ENCODE peak calls at places on chromosomes 5 and 9, in six cellular contexts. One of them, this sample, is unnamed.

GRCh38 chr9:88989961-88990570 is 1.2 kb upstream of the S1PR3 start:
- DNase-seq in GM23248: no peak
- DNase-seq in Karpas-422: no peak
- DNase-seq in OCI-LY7: no peak
- DNase-seq in PC-9: no peak
- DNase-seq in SK-N-SH: no peak
- DNase-seq in this sample: no peak

GRCh38 chr9:5095795-5096194 is 89.6 kb downstream of the INSL6 start:
- DNase-seq in GM23248: no peak
- DNase-seq in Karpas-422: no peak
- DNase-seq in OCI-LY7: no peak
- DNase-seq in PC-9: no peak
- DNase-seq in SK-N-SH: no peak
- DNase-seq in this sample: no peak

GRCh38 chr9:77751341-77752091 is 103.4 kb upstream of the GNA14 start:
- DNase-seq in GM23248: peak; percentile 69
- DNase-seq in Karpas-422: peak; percentile 89
- DNase-seq in OCI-LY7: peak; percentile 33
- DNase-seq in PC-9: peak; percentile 28
- DNase-seq in SK-N-SH: peak; percentile 72
- DNase-seq in this sample: peak; percentile 40

GRCh38 chr5:72363146-72363802 is 43.1 kb downstream of the PTCD2 start:
- DNase-seq in GM23248: peak; percentile 90
- DNase-seq in Karpas-422: no peak
- DNase-seq in OCI-LY7: no peak
- DNase-seq in PC-9: peak; percentile 29
- DNase-seq in SK-N-SH: no peak
- DNase-seq in this sample: no peak

GRCh38 chr5:93430673-93431192 is 150.3 kb downstream of the NR2F1-AS1 start:
- DNase-seq in GM23248: peak; percentile 6
- DNase-seq in Karpas-422: no peak
- DNase-seq in OCI-LY7: no peak
- DNase-seq in PC-9: no peak
- DNase-seq in SK-N-SH: no peak
- DNase-seq in this sample: no peak

GRCh38 chr9:134333234-134333873 is 7.1 kb downstream of the RXRA start:
- DNase-seq in GM23248: peak; percentile 46
- DNase-seq in Karpas-422: no peak
- DNase-seq in OCI-LY7: no peak
- DNase-seq in PC-9: no peak
- DNase-seq in SK-N-SH: peak; percentile 85
- DNase-seq in this sample: no peak

GRCh38 chr5:135185461-135186075 is 151.5 kb upstream of the PITX1 start:
- DNase-seq in GM23248: peak; percentile 42
- DNase-seq in Karpas-422: peak; percentile 93
- DNase-seq in OCI-LY7: no peak
- DNase-seq in PC-9: no peak
- DNase-seq in SK-N-SH: no peak
- DNase-seq in this sample: no peak

GRCh38 chr5:172707285-172708182 is 63.5 kb downstream of the DUSP1 start:
- DNase-seq in GM23248: peak; percentile 88
- DNase-seq in Karpas-422: peak; percentile 56
- DNase-seq in OCI-LY7: peak; percentile 57
- DNase-seq in PC-9: peak; percentile 69
- DNase-seq in SK-N-SH: peak; percentile 79
- DNase-seq in this sample: peak; percentile 50

GRCh38 chr5:32499261-32499660 is 54.7 kb upstream of the ZFR start:
- DNase-seq in GM23248: no peak
- DNase-seq in Karpas-422: no peak
- DNase-seq in OCI-LY7: no peak
- DNase-seq in PC-9: no peak
- DNase-seq in SK-N-SH: no peak
- DNase-seq in this sample: no peak

GRCh38 chr5:67015577-67016290 is 180.9 kb downstream of the CD180 start:
- DNase-seq in GM23248: no peak
- DNase-seq in Karpas-422: no peak
- DNase-seq in OCI-LY7: no peak
- DNase-seq in PC-9: no peak
- DNase-seq in SK-N-SH: no peak
- DNase-seq in this sample: no peak

GRCh38 chr9:123377211-123377971 is 21.4 kb downstream of the CRB2 start:
- DNase-seq in GM23248: no peak
- DNase-seq in Karpas-422: no peak
- DNase-seq in OCI-LY7: no peak
- DNase-seq in PC-9: no peak
- DNase-seq in SK-N-SH: peak; percentile 79
- DNase-seq in this sample: no peak

GRCh38 chr5:73759771-73760170 is 133.8 kb downstream of the ARHGEF28 start:
- DNase-seq in GM23248: no peak
- DNase-seq in Karpas-422: no peak
- DNase-seq in OCI-LY7: no peak
- DNase-seq in PC-9: no peak
- DNase-seq in SK-N-SH: no peak
- DNase-seq in this sample: no peak

GRCh38 chr9:126613656-126614055 is at the start of gene LMX1B:
- DNase-seq in GM23248: peak; percentile 49
- DNase-seq in Karpas-422: no peak
- DNase-seq in OCI-LY7: no peak
- DNase-seq in PC-9: no peak
- DNase-seq in SK-N-SH: peak; percentile 75
- DNase-seq in this sample: no peak

GRCh38 chr5:167743685-167744084 is 547.8 kb upstream of the WWC1 start:
- DNase-seq in GM23248: peak; percentile 86
- DNase-seq in Karpas-422: no peak
- DNase-seq in OCI-LY7: no peak
- DNase-seq in PC-9: peak; percentile 15
- DNase-seq in SK-N-SH: no peak
- DNase-seq in this sample: no peak

GRCh38 chr5:6576861-6577501 is 55.9 kb downstream of the NSUN2 start:
- DNase-seq in GM23248: peak; percentile 69
- DNase-seq in Karpas-422: peak; percentile 76
- DNase-seq in OCI-LY7: peak; percentile 44
- DNase-seq in PC-9: peak; percentile 50
- DNase-seq in SK-N-SH: peak; percentile 74
- DNase-seq in this sample: peak; percentile 60

GRCh38 chr9:94478755-94479730 is 75.8 kb upstream of the PCAT7 start:
- DNase-seq in GM23248: no peak
- DNase-seq in Karpas-422: no peak
- DNase-seq in OCI-LY7: no peak
- DNase-seq in PC-9: no peak
- DNase-seq in SK-N-SH: peak; percentile 10
- DNase-seq in this sample: no peak

GRCh38 chr9:87206064-87206661 is 258.9 kb upstream of the GAS1 start:
- DNase-seq in GM23248: peak; percentile 80
- DNase-seq in Karpas-422: no peak
- DNase-seq in OCI-LY7: no peak
- DNase-seq in PC-9: no peak
- DNase-seq in SK-N-SH: no peak
- DNase-seq in this sample: no peak

GRCh38 chr9:98324801-98325200 is 69.4 kb upstream of the TBC1D2 start:
- DNase-seq in GM23248: no peak
- DNase-seq in Karpas-422: no peak
- DNase-seq in OCI-LY7: no peak
- DNase-seq in PC-9: no peak
- DNase-seq in SK-N-SH: no peak
- DNase-seq in this sample: no peak

GRCh38 chr9:98323831-98324135 is 68.3 kb upstream of the TBC1D2 start:
- DNase-seq in GM23248: no peak
- DNase-seq in Karpas-422: no peak
- DNase-seq in OCI-LY7: no peak
- DNase-seq in PC-9: no peak
- DNase-seq in SK-N-SH: no peak
- DNase-seq in this sample: no peak

GRCh38 chr9:98326402-98327248 is 71.2 kb upstream of the TBC1D2 start:
- DNase-seq in GM23248: peak; percentile 58
- DNase-seq in Karpas-422: peak; percentile 92
- DNase-seq in OCI-LY7: peak; percentile 43
- DNase-seq in PC-9: no peak
- DNase-seq in SK-N-SH: no peak
- DNase-seq in this sample: no peak

GRCh38 chr9:98321269-98321668 is 65.8 kb upstream of the TBC1D2 start:
- DNase-seq in GM23248: no peak
- DNase-seq in Karpas-422: no peak
- DNase-seq in OCI-LY7: no peak
- DNase-seq in PC-9: no peak
- DNase-seq in SK-N-SH: no peak
- DNase-seq in this sample: no peak

GRCh38 chr9:98323051-98323830 is 67.8 kb upstream of the TBC1D2 start:
- DNase-seq in GM23248: no peak
- DNase-seq in Karpas-422: no peak
- DNase-seq in OCI-LY7: no peak
- DNase-seq in PC-9: no peak
- DNase-seq in SK-N-SH: no peak
- DNase-seq in this sample: no peak
- H3K9me2 ChIP-seq in GM23248: no peaks in the 10 kb centered on the region
- H3K9me2 ChIP-seq in Karpas-422: no peaks in the 10 kb centered on the region
- H3K9me2 ChIP-seq in OCI-LY7: no peaks in the 10 kb centered on the region
- H3K9me2 ChIP-seq in PC-9: no peaks in the 10 kb centered on the region
- H3K9me2 ChIP-seq in SK-N-SH: no peaks in the 10 kb centered on the region
- H3K9me2 ChIP-seq in this sample: no peaks in the 10 kb centered on the region

GRCh38 chr5:75342836-75343235 is 5.8 kb downstream of the HMGCR start:
- DNase-seq in GM23248: peak; percentile 34
- DNase-seq in Karpas-422: no peak
- DNase-seq in OCI-LY7: no peak
- DNase-seq in PC-9: no peak
- DNase-seq in SK-N-SH: no peak
- DNase-seq in this sample: no peak

GRCh38 chr5:75340714-75341478 is 3.9 kb downstream of the HMGCR start:
- DNase-seq in GM23248: peak; percentile 34
- DNase-seq in Karpas-422: no peak
- DNase-seq in OCI-LY7: no peak
- DNase-seq in PC-9: no peak
- DNase-seq in SK-N-SH: no peak
- DNase-seq in this sample: no peak

GRCh38 chr5:75337366-75338021 is 474 bp downstream of the HMGCR start:
- DNase-seq in GM23248: peak; percentile 69
- DNase-seq in Karpas-422: peak; percentile 59
- DNase-seq in OCI-LY7: peak; percentile 39
- DNase-seq in PC-9: peak; percentile 18
- DNase-seq in SK-N-SH: no peak
- DNase-seq in this sample: no peak

GRCh38 chr5:75338408-75338807 is 1.4 kb downstream of the HMGCR start:
- DNase-seq in GM23248: no peak
- DNase-seq in Karpas-422: no peak
- DNase-seq in OCI-LY7: no peak
- DNase-seq in PC-9: no peak
- DNase-seq in SK-N-SH: no peak
- DNase-seq in this sample: no peak

DNA sequence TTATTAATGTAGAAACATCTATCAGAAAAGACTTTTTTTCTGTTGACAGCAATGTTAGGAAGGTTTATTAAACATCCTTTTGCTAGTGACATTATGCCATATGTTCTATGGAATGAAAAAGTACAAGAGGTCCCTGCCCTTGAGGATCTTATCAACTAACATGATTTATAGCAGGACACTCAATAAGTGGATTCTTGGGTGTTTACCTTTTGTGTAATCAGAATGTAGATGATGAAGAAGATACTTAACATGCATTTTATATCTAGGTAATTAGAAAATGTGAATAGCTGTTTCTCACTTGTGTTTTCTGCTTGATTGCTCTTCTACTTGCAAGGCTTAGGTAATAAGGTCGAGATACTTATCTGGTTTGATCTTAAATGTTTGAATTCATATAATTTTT is 4.9 kb downstream of the HMGCR start:
- DNase-seq in GM23248: no peak
- DNase-seq in Karpas-422: no peak
- DNase-seq in OCI-LY7: no peak
- DNase-seq in PC-9: no peak
- DNase-seq in SK-N-SH: no peak
- DNase-seq in this sample: no peak
- H4K20me1 ChIP-seq in GM23248: peaks cover 5% of the 10 kb centered on the region
- H4K20me1 ChIP-seq in Karpas-422: peaks cover 47% of the 10 kb centered on the region
- H4K20me1 ChIP-seq in OCI-LY7: peaks cover 51% of the 10 kb centered on the region
- H4K20me1 ChIP-seq in PC-9: peaks cover 32% of the 10 kb centered on the region
- H4K20me1 ChIP-seq in SK-N-SH: peaks cover 19% of the 10 kb centered on the region
- H4K20me1 ChIP-seq in this sample: peaks cover 5% of the 10 kb centered on the region

GRCh38 chr9:135609366-135609955 is 29.9 kb downstream of the GLT6D1 start:
- DNase-seq in GM23248: no peak
- DNase-seq in Karpas-422: no peak
- DNase-seq in OCI-LY7: no peak
- DNase-seq in PC-9: no peak
- DNase-seq in SK-N-SH: peak; percentile 16
- DNase-seq in this sample: no peak

GRCh38 chr9:135608294-135608998 is 30.9 kb downstream of the GLT6D1 start:
- DNase-seq in GM23248: no peak
- DNase-seq in Karpas-422: no peak
- DNase-seq in OCI-LY7: no peak
- DNase-seq in PC-9: no peak
- DNase-seq in SK-N-SH: peak; percentile 23
- DNase-seq in this sample: no peak

GRCh38 chr9:135608999-135609317 is 30.4 kb downstream of the GLT6D1 start:
- DNase-seq in GM23248: no peak
- DNase-seq in Karpas-422: no peak
- DNase-seq in OCI-LY7: no peak
- DNase-seq in PC-9: no peak
- DNase-seq in SK-N-SH: peak; percentile 12
- DNase-seq in this sample: no peak

GRCh38 chr9:135606885-135607259 is 32.5 kb downstream of the GLT6D1 start:
- DNase-seq in GM23248: no peak
- DNase-seq in Karpas-422: no peak
- DNase-seq in OCI-LY7: no peak
- DNase-seq in PC-9: no peak
- DNase-seq in SK-N-SH: no peak
- DNase-seq in this sample: no peak

GRCh38 chr9:135607401-135608293 is 31.7 kb downstream of the GLT6D1 start:
- DNase-seq in GM23248: no peak
- DNase-seq in Karpas-422: no peak
- DNase-seq in OCI-LY7: no peak
- DNase-seq in PC-9: no peak
- DNase-seq in SK-N-SH: peak; percentile 70
- DNase-seq in this sample: no peak
- H3K9me2 ChIP-seq in GM23248: no peaks in the 10 kb centered on the region
- H3K9me2 ChIP-seq in Karpas-422: no peaks in the 10 kb centered on the region
- H3K9me2 ChIP-seq in OCI-LY7: no peaks in the 10 kb centered on the region
- H3K9me2 ChIP-seq in PC-9: no peaks in the 10 kb centered on the region
- H3K9me2 ChIP-seq in SK-N-SH: no peaks in the 10 kb centered on the region
- H3K9me2 ChIP-seq in this sample: no peaks in the 10 kb centered on the region

DNA sequence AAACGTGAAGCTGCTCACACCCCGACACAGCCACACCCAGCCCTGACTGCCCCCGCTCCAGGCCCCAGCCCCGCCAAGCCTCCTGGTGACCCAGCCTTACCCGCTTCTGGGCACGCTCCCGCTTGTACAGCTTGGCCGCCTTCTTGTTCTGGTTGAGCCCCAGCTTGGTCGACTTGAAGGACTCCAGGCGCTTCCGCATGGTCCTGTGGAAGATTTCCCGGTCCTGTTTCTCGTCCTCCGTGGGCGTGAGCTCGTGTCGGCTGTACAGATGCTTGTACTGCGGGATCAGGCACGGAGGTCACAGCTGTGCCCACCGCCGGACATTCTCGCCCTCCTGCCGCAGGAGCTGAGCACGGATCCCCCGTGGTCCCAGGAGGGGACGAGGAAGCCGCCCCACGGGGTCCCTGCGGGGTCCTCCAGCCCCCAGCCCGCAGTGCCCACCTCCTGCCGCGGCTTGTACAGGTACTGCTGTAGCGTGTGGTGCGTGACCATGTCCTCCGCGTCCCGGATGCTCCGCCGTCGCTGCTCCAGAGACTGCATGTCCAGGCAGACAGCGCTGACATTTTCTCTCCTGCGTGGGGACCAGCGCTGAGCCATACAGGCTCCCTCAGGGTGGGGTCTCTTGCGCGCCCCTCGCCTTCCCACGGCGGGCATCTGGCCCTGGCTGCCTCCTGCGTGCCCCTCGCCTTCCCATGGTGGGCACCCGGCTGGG is 33.3 kb downstream of the EXOC3 start:
- DNase-seq in GM23248: peak; percentile 24
- DNase-seq in Karpas-422: peak; percentile 36
- DNase-seq in OCI-LY7: no peak
- DNase-seq in PC-9: no peak
- DNase-seq in SK-N-SH: no peak
- DNase-seq in this sample: no peak
- H4K20me1 ChIP-seq in GM23248: no peaks in the 10 kb centered on the region
- H4K20me1 ChIP-seq in Karpas-422: peaks cover 50% of the 10 kb centered on the region
- H4K20me1 ChIP-seq in OCI-LY7: peaks cover 4% of the 10 kb centered on the region
- H4K20me1 ChIP-seq in PC-9: peaks cover 21% of the 10 kb centered on the region
- H4K20me1 ChIP-seq in SK-N-SH: peaks cover 6% of the 10 kb centered on the region
- H4K20me1 ChIP-seq in this sample: no peaks in the 10 kb centered on the region

This sample was measured in MM.1S.